ENCODE peak calls at places on chromosomes 4 and X, in eight cellular contexts. C is WTC11, D is A549, Q is HepG2, Y is K562, E is SK-N-SH, R is endothelial cell of umbilical vein, T is HCT116. K is an unnamed sample.

GRCh38 chrX:53715336-53715924 is 28.9 kb upstream of the HUWE1 start:
- DNase-seq in D (no peak), T (no peak), R (no peak), C (no peak), Q (no peak), E (no peak), Y (no peak), K (no peak)

GRCh38 chrX:39724544-39724943 is 373.2 kb downstream of the BCOR start:
- DNase-seq in D (no peak), C (no peak), E (no peak), Y (no peak), T (no peak), R (no peak), Q (no peak), K (no peak)

GRCh38 chr4:136489101-136489500 is 1043.2 kb downstream of the PCDH18 start:
- DNase-seq in E (no peak), C (no peak), Y (no peak), Q (no peak), R (no peak), T (no peak), D (no peak), K (no peak)

GRCh38 chrX:108366644-108367406 is 71.4 kb downstream of the COL4A6 start:
- DNase-seq in E (no peak), Q (no peak), T (no peak), C (no peak), D (no peak), Y (no peak), R (no peak), K (no peak)

GRCh38 chr4:87506974-87507701 is 22.0 kb downstream of the SPARCL1 start:
- DNase-seq in Q (no peak), D (no peak), Y (no peak), E (no peak), T (no peak), R (no peak), C (no peak), K (no peak)

GRCh38 chr4:91322961-91323360 is 980.8 kb upstream of the GRID2 start:
- DNase-seq in C (no peak), Q (no peak), Y (no peak), R (no peak), E (no peak), T (no peak), D (no peak), K (no peak)

GRCh38 chr4:124230268-124230667 is 482.3 kb downstream of the ANKRD50 start:
- DNase-seq in T (no peak), E (no peak), Q (no peak), Y (no peak), D (no peak), C (no peak), R (no peak), K (no peak)

GRCh38 chrX:101040197-101040596 is 11.7 kb downstream of the TRMT2B start:
- DNase-seq in Q (no peak), E (no peak), D (no peak), R (no peak), C (no peak), T (no peak), Y (no peak), K (no peak)

GRCh38 chrX:10033360-10034007 is 66.3 kb downstream of the CLDN34 start:
- DNase-seq in D (peak; percentile 73), T (no peak), Q (no peak), R (no peak), Y (no peak), E (no peak), C (no peak), K (no peak)

GRCh38 chrX:17046478-17047097 is 100.1 kb downstream of the REPS2 start:
- DNase-seq in Y (peak; percentile 24), D (peak; percentile 77), R (peak; percentile 62), E (peak; percentile 51), Q (peak; percentile 41), T (peak; percentile 44), C (peak; percentile 59), K (peak; percentile 71)

GRCh38 chr4:77800483-77801259 is 18.5 kb downstream of the CNOT6L start:
- DNase-seq in Q (no peak), T (no peak), Y (no peak), R (peak; percentile 74), C (no peak), D (no peak), E (no peak), K (no peak)

GRCh38 chr4:83639849-83640493 is 104.1 kb downstream of the GPAT3 start:
- DNase-seq in C (peak; percentile 38), D (peak; percentile 73), T (peak; percentile 71), Y (peak; percentile 67), Q (peak; percentile 71), E (peak; percentile 47), R (peak; percentile 78), K (peak; percentile 77)

GRCh38 chr4:7414046-7414445 is 20.7 kb downstream of the PSAPL1 start:
- DNase-seq in D (no peak), E (peak; percentile 5), Q (no peak), Y (no peak), C (peak; percentile 6), T (no peak), R (no peak), K (no peak)

GRCh38 chrX:9153299-9153698 is 119.4 kb upstream of the FAM9B start:
- DNase-seq in C (no peak), Q (no peak), T (no peak), Y (no peak), E (no peak), R (peak; percentile 11), D (peak; percentile 25), K (no peak)

GRCh38 chrX:45322382-45322781 is 121.7 kb upstream of the DIPK2B start:
- DNase-seq in C (peak; percentile 13), Y (no peak), T (peak; percentile 51), R (peak; percentile 67), E (no peak), Q (peak; percentile 37), D (peak; percentile 81), K (peak; percentile 46)

GRCh38 chrX:119698835-119699234 is 5.9 kb upstream of the SEPTIN6 start:
- DNase-seq in Q (peak; percentile 41), E (peak; percentile 63), C (no peak), Y (peak; percentile 27), R (peak; percentile 47), T (peak; percentile 47), D (peak; percentile 75), K (peak; percentile 64)

GRCh38 chrX:80423000-80423399 is 2.8 kb downstream of the TENT5D start:
- DNase-seq in R (no peak), Q (no peak), C (no peak), D (no peak), E (no peak), T (no peak), Y (no peak), K (no peak)

GRCh38 chr4:54484361-54484760 is 173.4 kb upstream of the KIT start:
- DNase-seq in T (no peak), Q (no peak), D (no peak), E (no peak), R (no peak), Y (no peak), C (no peak), K (no peak)
- TF ChIP-seq MAX in T (no peak), Q (no peak), D (no peak), E (no peak), R (no peak), Y (no peak), C (no peak), K (no peak)

DNA sequence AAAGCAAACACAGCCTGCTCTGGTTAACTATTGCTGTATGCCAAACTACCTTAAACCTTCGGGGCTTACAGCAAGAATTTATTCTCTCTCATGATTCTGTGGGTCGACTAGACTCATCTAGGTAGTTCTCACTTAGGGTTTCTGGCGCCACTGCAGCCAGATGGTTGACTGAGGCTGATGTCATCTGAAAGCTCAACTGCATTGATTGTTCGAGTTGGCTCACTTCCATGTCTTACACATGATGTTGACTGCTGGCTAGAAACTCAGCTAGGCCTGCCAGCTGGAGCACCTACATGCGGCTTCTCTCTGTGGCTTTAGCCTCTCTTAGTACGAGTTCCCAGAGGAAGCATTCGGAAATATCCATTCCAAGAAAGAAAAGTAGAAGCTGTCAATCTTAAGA is 103.2 kb downstream of the SRPX start:
- DNase-seq in Q (no peak), D (no peak), Y (no peak), E (no peak), T (no peak), R (peak; percentile 1), C (no peak), K (no peak)
- TF ChIP-seq MAX in Q (no peak), D (no peak), Y (no peak), E (no peak), T (no peak), R (no peak), C (no peak), K (no peak)

GRCh38 chr4:76197971-76198410 is 15.6 kb downstream of the SCARB2 start:
- DNase-seq in Q (no peak), R (no peak), D (no peak), Y (no peak), T (no peak), E (peak; percentile 58), C (no peak), K (peak; percentile 41)

GRCh38 chr4:76198411-76199237 is 15.0 kb downstream of the SCARB2 start:
- DNase-seq in D (peak; percentile 12), Q (no peak), E (peak; percentile 61), C (no peak), T (no peak), R (peak; percentile 95), Y (peak; percentile 27), K (peak; percentile 76)

GRCh38 chr4:76200771-76201224 is 12.8 kb downstream of the SCARB2 start:
- DNase-seq in Y (no peak), Q (peak; percentile 77), D (no peak), T (no peak), R (no peak), E (no peak), C (no peak), K (peak; percentile 23)

GRCh38 chr4:76197001-76197743 is 16.5 kb downstream of the SCARB2 start:
- DNase-seq in C (no peak), Q (no peak), E (no peak), Y (no peak), R (no peak), D (no peak), T (no peak), K (no peak)

GRCh38 chr4:76199664-76200211 is 13.9 kb downstream of the SCARB2 start:
- DNase-seq in R (peak; percentile 59), Q (no peak), E (no peak), D (no peak), Y (no peak), C (peak; percentile 40), T (no peak), K (no peak)
- TF ChIP-seq MAX in R (no peak), Q (no peak), E (no peak), D (no peak), Y (no peak), C (no peak), T (no peak), K (no peak)

GRCh38 chr4:76279462-76279861 is 27.1 kb upstream of the STBD1 start:
- DNase-seq in E (no peak), Y (no peak), R (no peak), C (no peak), Q (no peak), D (peak; percentile 11), T (no peak), K (no peak)

GRCh38 chr4:76275486-76276126 is 24.1 kb downstream of the FAM47E start:
- DNase-seq in E (no peak), Y (no peak), D (peak; percentile 8), Q (peak; percentile 76), R (no peak), T (no peak), C (no peak), K (peak; percentile 59)

GRCh38 chr4:76278583-76278982 is 27.1 kb downstream of the FAM47E start:
- DNase-seq in R (no peak), Y (no peak), E (no peak), D (no peak), Q (no peak), T (no peak), C (no peak), K (peak; percentile 77)

GRCh38 chr4:76276813-76277212 is 25.3 kb downstream of the FAM47E start:
- DNase-seq in Q (no peak), R (no peak), T (no peak), E (no peak), D (no peak), C (no peak), Y (no peak), K (peak; percentile 83)

GRCh38 chr4:76277667-76278066 is 26.1 kb downstream of the FAM47E start:
- DNase-seq in Q (no peak), R (no peak), C (no peak), Y (no peak), T (no peak), D (no peak), E (no peak), K (no peak)
- TF ChIP-seq MAX in Q (no peak), R (no peak), C (no peak), Y (no peak), T (no peak), D (no peak), E (no peak), K (no peak)